ENCODE peak calls at places on chromosomes 2 and 18, in four cellular contexts. P, K, J and H are unnamed samples.

GRCh38 chr18:7645756-7646155 is 78.6 kb downstream of the PTPRM start:
- DNase-seq in P (no peak), K (no peak), J (no peak), H (no peak)

GRCh38 chr2:234178309-234179030 is 128.0 kb downstream of the SPP2 start:
- DNase-seq in K (no peak), J (no peak), P (peak), H (no peak)

GRCh38 chr18:63553117-63553516 is 10.9 kb downstream of the SERPINB12 start:
- DNase-seq in P (no peak), J (no peak), K (no peak), H (no peak)

GRCh38 chr2:216535454-216535995 is 36.9 kb downstream of the RPL37A start:
- DNase-seq in K (no peak), J (peak), P (no peak), H (no peak)

GRCh38 chr2:72920317-72921087 is 3.2 kb downstream of the EMX1 start:
- DNase-seq in K (peak), J (no peak), P (no peak), H (no peak)

GRCh38 chr2:12479042-12479601 is 237.6 kb upstream of the TRIB2 start:
- DNase-seq in K (no peak), P (no peak), J (no peak), H (peak)

GRCh38 chr2:188452084-188452483 is 160.4 kb downstream of the GULP1 start:
- DNase-seq in P (no peak), K (no peak), J (no peak), H (no peak)

GRCh38 chr2:129087133-129087813 is 768.6 kb upstream of the HS6ST1 start:
- DNase-seq in K (no peak), J (no peak), P (no peak), H (no peak)

GRCh38 chr2:3594493-3595281 is at the start of gene COLEC11:
- DNase-seq in P (no peak), J (no peak), K (peak), H (peak)

GRCh38 chr2:221836091-221836490 is 264.0 kb upstream of the EPHA4 start:
- DNase-seq in K (no peak), J (no peak), P (no peak), H (no peak)

GRCh38 chr2:133841905-133842304 is 273.6 kb upstream of the NCKAP5 start:
- DNase-seq in K (no peak), J (no peak), P (no peak), H (no peak)

GRCh38 chr2:105299290-105299689 is 30.2 kb downstream of the TGFBRAP1 start:
- DNase-seq in P (peak), K (no peak), J (peak), H (no peak)

GRCh38 chr2:47070920-47071824 is 83.9 kb downstream of the STPG4 start:
- DNase-seq in P (no peak), K (no peak), J (peak), H (no peak)
- TF ChIP-seq RNF2 in P (no peak), K (no peak), J (no peak), H (no peak)

DNA sequence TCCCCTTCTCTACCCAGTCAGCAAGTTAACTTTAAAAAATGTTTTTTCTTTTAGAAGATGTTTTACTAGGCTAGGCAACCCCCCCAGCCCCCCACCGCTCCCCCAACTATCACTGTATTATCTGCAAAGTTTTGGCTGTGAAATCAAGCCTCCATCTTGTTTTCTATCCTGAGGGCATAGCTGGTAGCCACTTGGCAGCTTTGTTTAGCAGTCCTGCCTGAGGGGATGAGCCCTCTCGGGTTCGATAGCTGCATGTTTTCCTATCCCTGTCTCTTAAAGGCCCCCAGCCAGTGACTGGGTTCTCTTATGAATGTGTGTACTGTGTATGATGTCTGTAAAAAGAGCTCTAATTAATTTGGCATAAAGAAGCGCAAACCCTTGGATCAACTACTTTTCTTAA is 43.4 kb downstream of the MRO start:
- DNase-seq in P (no peak), J (no peak), K (no peak), H (no peak)
- TF ChIP-seq RNF2 in P (no peak), J (no peak), K (no peak), H (no peak)

GRCh38 chr18:67194886-67195285 is 321.6 kb downstream of the DSEL start:
- DNase-seq in K (no peak), J (no peak), P (no peak), H (no peak)

GRCh38 chr18:67200665-67201064 is 315.9 kb downstream of the DSEL start:
- DNase-seq in P (no peak), J (no peak), K (no peak), H (no peak)

GRCh38 chr18:67199993-67200617 is 316.4 kb downstream of the DSEL start:
- DNase-seq in J (peak), K (no peak), P (peak), H (no peak)
- TF ChIP-seq RNF2 in J (no peak), K (no peak), P (no peak), H (no peak)

GRCh38 chr2:151972176-151973012 is 126.5 kb downstream of the CACNB4 start:
- DNase-seq in P (no peak), K (no peak), J (no peak), H (no peak)
- TF ChIP-seq RNF2 in P (no peak), K (no peak), J (no peak), H (no peak)

GRCh38 chr2:145652992-145653545 is 1133.2 kb upstream of the ZEB2 start:
- DNase-seq in P (no peak), J (no peak), K (no peak), H (no peak)

GRCh38 chr2:145653553-145653952 is 1133.6 kb upstream of the ZEB2 start:
- DNase-seq in K (no peak), J (no peak), P (no peak), H (no peak)

GRCh38 chr2:145654156-145654555 is 1134.2 kb upstream of the ZEB2 start:
- DNase-seq in J (no peak), K (no peak), P (no peak), H (no peak)

GRCh38 chr2:145652546-145652945 is 1132.6 kb upstream of the ZEB2 start:
- DNase-seq in J (no peak), P (no peak), K (no peak), H (no peak)

DNA sequence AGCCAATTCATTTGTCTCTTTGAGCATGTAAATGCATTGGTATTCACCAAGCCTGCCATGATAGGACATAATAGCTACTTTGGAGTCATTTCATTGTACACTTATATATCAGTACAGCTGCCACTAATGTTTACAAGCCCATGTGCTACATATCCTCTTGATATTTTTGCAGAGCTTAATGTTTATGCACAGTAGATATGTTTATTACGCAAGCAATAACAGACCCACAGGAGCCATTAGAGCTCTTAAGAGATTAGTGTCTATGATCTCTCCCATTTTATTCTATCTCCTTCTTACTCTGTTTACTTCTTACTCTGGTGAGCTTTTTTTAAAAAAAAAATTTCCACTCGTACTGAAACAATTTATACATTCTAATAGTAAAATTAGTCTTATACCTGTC is 1132.1 kb upstream of the ZEB2 start:
- DNase-seq in J (no peak), P (no peak), K (no peak), H (no peak)
- TF ChIP-seq RNF2 in J (no peak), P (no peak), K (no peak), H (no peak)

GRCh38 chr2:7736646-7737305 is 819.6 kb downstream of the RNF144A start:
- DNase-seq in P (no peak), K (no peak), J (no peak), H (no peak)
- TF ChIP-seq RNF2 in P (no peak), K (no peak), J (no peak), H (no peak)